ENCODE peak calls at places on chromosomes 11 and 22, in eight cellular contexts. One of them, this sample, is unnamed.

GRCh38 chr11:101909087-101909486 is 5.7 kb upstream of the CEP126 start:
- DNase-seq in H54: no peak
- DNase-seq in astrocyte of the spinal cord: no peak
- DNase-seq in left colon: no peak
- DNase-seq in body of pancreas: no peak
- DNase-seq in transverse colon: no peak
- DNase-seq in mesendoderm: no peak
- DNase-seq in CD8-positive, alpha-beta T cell: no peak
- DNase-seq in this sample: no peak

GRCh38 chr11:78694152-78694551 is 119.5 kb upstream of the NARS2 start:
- DNase-seq in H54: no peak
- DNase-seq in body of pancreas: no peak
- DNase-seq in mesendoderm: no peak
- DNase-seq in astrocyte of the spinal cord: no peak
- DNase-seq in left colon: no peak
- DNase-seq in transverse colon: no peak
- DNase-seq in CD8-positive, alpha-beta T cell: no peak
- DNase-seq in this sample: no peak

GRCh38 chr22:49216579-49216978 is 611.1 kb downstream of the BRD1 start:
- DNase-seq in left colon: no peak
- DNase-seq in transverse colon: peak
- DNase-seq in mesendoderm: no peak
- DNase-seq in astrocyte of the spinal cord: no peak
- DNase-seq in H54: no peak
- DNase-seq in body of pancreas: no peak
- DNase-seq in CD8-positive, alpha-beta T cell: no peak
- DNase-seq in this sample: no peak

GRCh38 chr11:79447039-79447438 is 6.2 kb upstream of the TENM4 start:
- DNase-seq in CD8-positive, alpha-beta T cell: no peak
- DNase-seq in astrocyte of the spinal cord: no peak
- DNase-seq in body of pancreas: no peak
- DNase-seq in left colon: no peak
- DNase-seq in H54: no peak
- DNase-seq in transverse colon: no peak
- DNase-seq in mesendoderm: peak
- DNase-seq in this sample: no peak

GRCh38 chr22:17086750-17087149 is 1.9 kb downstream of the IL17RA start:
- DNase-seq in astrocyte of the spinal cord: no peak
- DNase-seq in body of pancreas: no peak
- DNase-seq in left colon: no peak
- DNase-seq in mesendoderm: no peak
- DNase-seq in transverse colon: no peak
- DNase-seq in CD8-positive, alpha-beta T cell: no peak
- DNase-seq in H54: no peak
- DNase-seq in this sample: no peak

GRCh38 chr11:70421123-70421522 is 22.8 kb downstream of the CTTN start:
- DNase-seq in H54: no peak
- DNase-seq in CD8-positive, alpha-beta T cell: no peak
- DNase-seq in left colon: no peak
- DNase-seq in body of pancreas: no peak
- DNase-seq in transverse colon: no peak
- DNase-seq in astrocyte of the spinal cord: no peak
- DNase-seq in mesendoderm: no peak
- DNase-seq in this sample: no peak

GRCh38 chr11:116312560-116313340 is 460.0 kb downstream of the BUD13 start:
- DNase-seq in H54: no peak
- DNase-seq in transverse colon: peak
- DNase-seq in left colon: peak
- DNase-seq in astrocyte of the spinal cord: peak
- DNase-seq in mesendoderm: no peak
- DNase-seq in CD8-positive, alpha-beta T cell: no peak
- DNase-seq in body of pancreas: peak
- DNase-seq in this sample: no peak

GRCh38 chr11:86230196-86230813 is 14.2 kb upstream of the EED start:
- DNase-seq in astrocyte of the spinal cord: no peak
- DNase-seq in CD8-positive, alpha-beta T cell: no peak
- DNase-seq in mesendoderm: peak
- DNase-seq in left colon: no peak
- DNase-seq in H54: no peak
- DNase-seq in transverse colon: no peak
- DNase-seq in body of pancreas: no peak
- DNase-seq in this sample: no peak

GRCh38 chr11:108122166-108122628 is 830 bp downstream of the ACAT1 start:
- DNase-seq in body of pancreas: peak
- DNase-seq in H54: no peak
- DNase-seq in left colon: peak
- DNase-seq in mesendoderm: peak
- DNase-seq in astrocyte of the spinal cord: peak
- DNase-seq in CD8-positive, alpha-beta T cell: no peak
- DNase-seq in transverse colon: peak
- DNase-seq in this sample: no peak

GRCh38 chr11:12060385-12060980 is 49.9 kb upstream of the MICAL2 start:
- DNase-seq in CD8-positive, alpha-beta T cell: no peak
- DNase-seq in mesendoderm: no peak
- DNase-seq in H54: no peak
- DNase-seq in body of pancreas: no peak
- DNase-seq in astrocyte of the spinal cord: no peak
- DNase-seq in transverse colon: no peak
- DNase-seq in left colon: no peak
- DNase-seq in this sample: no peak

GRCh38 chr22:31969789-31970489 is 25.6 kb downstream of the YWHAH start:
- DNase-seq in astrocyte of the spinal cord: peak
- DNase-seq in CD8-positive, alpha-beta T cell: peak
- DNase-seq in H54: peak
- DNase-seq in transverse colon: peak
- DNase-seq in left colon: peak
- DNase-seq in body of pancreas: peak
- DNase-seq in mesendoderm: peak
- DNase-seq in this sample: peak

GRCh38 chr11:80417681-80418080 is 976.9 kb upstream of the TENM4 start:
- DNase-seq in H54: no peak
- DNase-seq in mesendoderm: no peak
- DNase-seq in body of pancreas: no peak
- DNase-seq in astrocyte of the spinal cord: peak
- DNase-seq in CD8-positive, alpha-beta T cell: no peak
- DNase-seq in transverse colon: no peak
- DNase-seq in left colon: no peak
- DNase-seq in this sample: no peak

GRCh38 chr11:67372993-67373915 is at the start of gene CLCF1:
- DNase-seq in astrocyte of the spinal cord: peak
- DNase-seq in mesendoderm: peak
- DNase-seq in transverse colon: peak
- DNase-seq in body of pancreas: peak
- DNase-seq in CD8-positive, alpha-beta T cell: peak
- DNase-seq in H54: peak
- DNase-seq in left colon: peak
- DNase-seq in this sample: peak

GRCh38 chr11:69316941-69317340 is 23.0 kb downstream of the MYEOV start:
- DNase-seq in transverse colon: no peak
- DNase-seq in H54: no peak
- DNase-seq in mesendoderm: no peak
- DNase-seq in astrocyte of the spinal cord: no peak
- DNase-seq in body of pancreas: no peak
- DNase-seq in CD8-positive, alpha-beta T cell: no peak
- DNase-seq in left colon: no peak
- DNase-seq in this sample: no peak

GRCh38 chr22:33894515-33894914 is 25.8 kb downstream of the LARGE1 start:
- DNase-seq in transverse colon: no peak
- DNase-seq in H54: no peak
- DNase-seq in astrocyte of the spinal cord: no peak
- DNase-seq in mesendoderm: no peak
- DNase-seq in CD8-positive, alpha-beta T cell: no peak
- DNase-seq in left colon: no peak
- DNase-seq in body of pancreas: peak
- DNase-seq in this sample: no peak

GRCh38 chr11:76805206-76805913 is 22.2 kb downstream of the TSKU start:
- DNase-seq in CD8-positive, alpha-beta T cell: no peak
- DNase-seq in transverse colon: no peak
- DNase-seq in mesendoderm: no peak
- DNase-seq in left colon: peak
- DNase-seq in H54: no peak
- DNase-seq in astrocyte of the spinal cord: no peak
- DNase-seq in body of pancreas: no peak
- DNase-seq in this sample: no peak

GRCh38 chr22:49015993-49016908 is 811.4 kb downstream of the BRD1 start:
- DNase-seq in body of pancreas: no peak
- DNase-seq in H54: no peak
- DNase-seq in mesendoderm: no peak
- DNase-seq in left colon: no peak
- DNase-seq in astrocyte of the spinal cord: no peak
- DNase-seq in transverse colon: no peak
- DNase-seq in CD8-positive, alpha-beta T cell: no peak
- DNase-seq in this sample: no peak

GRCh38 chr22:43848366-43849171 is 13.7 kb downstream of the SULT4A1 start:
- DNase-seq in astrocyte of the spinal cord: peak
- DNase-seq in body of pancreas: peak
- DNase-seq in transverse colon: no peak
- DNase-seq in left colon: no peak
- DNase-seq in CD8-positive, alpha-beta T cell: no peak
- DNase-seq in H54: no peak
- DNase-seq in mesendoderm: peak
- DNase-seq in this sample: no peak

GRCh38 chr11:5618807-5619206 is 6.0 kb upstream of the TRIM34 start:
- DNase-seq in mesendoderm: no peak
- DNase-seq in transverse colon: no peak
- DNase-seq in left colon: no peak
- DNase-seq in body of pancreas: no peak
- DNase-seq in H54: peak
- DNase-seq in CD8-positive, alpha-beta T cell: no peak
- DNase-seq in astrocyte of the spinal cord: peak
- DNase-seq in this sample: no peak

GRCh38 chr11:66629356-66629755 is 9.1 kb upstream of the RBM4 start:
- DNase-seq in CD8-positive, alpha-beta T cell: no peak
- DNase-seq in H54: no peak
- DNase-seq in transverse colon: no peak
- DNase-seq in left colon: no peak
- DNase-seq in mesendoderm: no peak
- DNase-seq in body of pancreas: no peak
- DNase-seq in astrocyte of the spinal cord: no peak
- DNase-seq in this sample: no peak

GRCh38 chr22:17705565-17706450 is 67.3 kb downstream of the BCL2L13 start:
- DNase-seq in CD8-positive, alpha-beta T cell: no peak
- DNase-seq in left colon: no peak
- DNase-seq in transverse colon: no peak
- DNase-seq in body of pancreas: no peak
- DNase-seq in H54: no peak
- DNase-seq in astrocyte of the spinal cord: no peak
- DNase-seq in mesendoderm: no peak
- DNase-seq in this sample: no peak

GRCh38 chr22:29607426-29607825 is 4.0 kb downstream of the NF2 start:
- DNase-seq in left colon: no peak
- DNase-seq in transverse colon: no peak
- DNase-seq in astrocyte of the spinal cord: no peak
- DNase-seq in mesendoderm: no peak
- DNase-seq in CD8-positive, alpha-beta T cell: no peak
- DNase-seq in body of pancreas: no peak
- DNase-seq in H54: no peak
- DNase-seq in this sample: no peak

GRCh38 chr11:110376711-110377324 is 52.9 kb upstream of the FDX1 start:
- DNase-seq in H54: peak
- DNase-seq in left colon: peak
- DNase-seq in transverse colon: peak
- DNase-seq in mesendoderm: peak
- DNase-seq in body of pancreas: peak
- DNase-seq in astrocyte of the spinal cord: peak
- DNase-seq in CD8-positive, alpha-beta T cell: peak
- DNase-seq in this sample: no peak

GRCh38 chr11:132177106-132177505 is 806.7 kb downstream of the NTM start:
- DNase-seq in transverse colon: no peak
- DNase-seq in CD8-positive, alpha-beta T cell: no peak
- DNase-seq in H54: no peak
- DNase-seq in left colon: no peak
- DNase-seq in body of pancreas: no peak
- DNase-seq in astrocyte of the spinal cord: peak
- DNase-seq in mesendoderm: peak
- DNase-seq in this sample: peak

GRCh38 chr11:7892059-7892699 is 38.9 kb downstream of the OR10A6 start:
- DNase-seq in CD8-positive, alpha-beta T cell: no peak
- DNase-seq in astrocyte of the spinal cord: no peak
- DNase-seq in mesendoderm: peak
- DNase-seq in H54: peak
- DNase-seq in left colon: no peak
- DNase-seq in body of pancreas: no peak
- DNase-seq in transverse colon: no peak
- DNase-seq in this sample: no peak

GRCh38 chr22:44777364-44777756 is 25.0 kb downstream of the ARHGAP8 start:
- DNase-seq in left colon: no peak
- DNase-seq in astrocyte of the spinal cord: no peak
- DNase-seq in CD8-positive, alpha-beta T cell: no peak
- DNase-seq in mesendoderm: no peak
- DNase-seq in H54: no peak
- DNase-seq in body of pancreas: no peak
- DNase-seq in transverse colon: peak
- DNase-seq in this sample: no peak

GRCh38 chr22:47798229-47798628 is 1035.8 kb downstream of the TBC1D22A start:
- DNase-seq in CD8-positive, alpha-beta T cell: no peak
- DNase-seq in body of pancreas: no peak
- DNase-seq in astrocyte of the spinal cord: no peak
- DNase-seq in H54: no peak
- DNase-seq in transverse colon: no peak
- DNase-seq in left colon: no peak
- DNase-seq in mesendoderm: no peak
- DNase-seq in this sample: no peak

GRCh38 chr11:67267188-67268035 is 1.1 kb downstream of the GRK2 start:
- DNase-seq in mesendoderm: no peak
- DNase-seq in H54: no peak
- DNase-seq in astrocyte of the spinal cord: no peak
- DNase-seq in transverse colon: peak
- DNase-seq in CD8-positive, alpha-beta T cell: no peak
- DNase-seq in body of pancreas: peak
- DNase-seq in left colon: peak
- DNase-seq in this sample: no peak

GRCh38 chr11:57641426-57641825 is 8.3 kb downstream of the YPEL4 start:
- DNase-seq in body of pancreas: peak
- DNase-seq in CD8-positive, alpha-beta T cell: no peak
- DNase-seq in left colon: no peak
- DNase-seq in transverse colon: no peak
- DNase-seq in mesendoderm: peak
- DNase-seq in H54: no peak
- DNase-seq in astrocyte of the spinal cord: peak
- DNase-seq in this sample: no peak

GRCh38 chr22:46653596-46653995 is 33.4 kb downstream of the GRAMD4 start:
- DNase-seq in transverse colon: peak
- DNase-seq in body of pancreas: no peak
- DNase-seq in astrocyte of the spinal cord: no peak
- DNase-seq in H54: no peak
- DNase-seq in mesendoderm: no peak
- DNase-seq in CD8-positive, alpha-beta T cell: no peak
- DNase-seq in left colon: no peak
- DNase-seq in this sample: no peak

GRCh38 chr11:96817488-96817887 is 427.7 kb downstream of the JRKL start:
- DNase-seq in body of pancreas: no peak
- DNase-seq in H54: no peak
- DNase-seq in CD8-positive, alpha-beta T cell: no peak
- DNase-seq in transverse colon: no peak
- DNase-seq in left colon: no peak
- DNase-seq in astrocyte of the spinal cord: peak
- DNase-seq in mesendoderm: no peak
- DNase-seq in this sample: no peak

GRCh38 chr11:23079382-23079813 is 219.1 kb upstream of the CCDC179 start:
- DNase-seq in H54: no peak
- DNase-seq in astrocyte of the spinal cord: peak
- DNase-seq in left colon: no peak
- DNase-seq in body of pancreas: no peak
- DNase-seq in CD8-positive, alpha-beta T cell: no peak
- DNase-seq in transverse colon: no peak
- DNase-seq in mesendoderm: peak
- DNase-seq in this sample: no peak